ENCODE peak calls at places on chromosome 13, in five cellular contexts. E is stimulated activated CD4-positive, alpha-beta T cell treated with anti-CD3 and anti-CD28 coated beads, Interleukin-4, amount 100 ng/mL, for 24 hours; G is upper lobe of right lung; T is iris pigment epithelial cell; N is anterior cingulate cortex. S is an unnamed sample.

GRCh38 chr13:110676057-110676510 is 29.8 kb downstream of the CARS2 start:
- DNase-seq in E (no peak), G (no peak), T (no peak), N (no peak), S (no peak)

GRCh38 chr13:25286308-25286968 is 850 bp downstream of the MTMR6 start:
- DNase-seq in E (peak), G (no peak), T (peak), N (peak), S (peak)

GRCh38 chr13:24905242-24905641 is 141.3 kb downstream of the RNF17 start:
- DNase-seq in E (no peak), G (no peak), T (peak), N (no peak), S (no peak)

GRCh38 chr13:100733261-100733660 is 58.7 kb upstream of the TMTC4 start:
- DNase-seq in E (no peak), G (no peak), T (no peak), N (no peak), S (no peak)

GRCh38 chr13:48591889-48592725 is 59.2 kb upstream of the RCBTB2 start:
- DNase-seq in E (no peak), G (no peak), T (no peak), N (no peak), S (no peak)

GRCh38 chr13:21124853-21125252 is 51.5 kb downstream of the SKA3 start:
- DNase-seq in E (no peak), G (no peak), T (peak), N (peak), S (no peak)

GRCh38 chr13:33110713-33111413 is 94.6 kb downstream of the KL start:
- DNase-seq in E (no peak), G (no peak), T (peak), N (no peak), S (no peak)

GRCh38 chr13:43433691-43434121 is 353.1 kb downstream of the ENOX1 start:
- DNase-seq in E (no peak), G (no peak), T (peak), N (no peak), S (no peak)

GRCh38 chr13:106804996-106805395 is 237.1 kb upstream of the ARGLU1 start:
- DNase-seq in E (no peak), G (no peak), T (no peak), N (no peak), S (no peak)

GRCh38 chr13:27797228-27797624 is 4.9 kb downstream of the GSX1 start:
- DNase-seq in E (no peak), G (no peak), T (no peak), N (no peak), S (peak)

GRCh38 chr13:62293081-62293480 is 877.4 kb upstream of the PCDH20 start:
- DNase-seq in E (no peak), G (no peak), T (peak), N (no peak), S (no peak)

GRCh38 chr13:87656311-87656710 is 14.9 kb upstream of the SLITRK5 start:
- DNase-seq in E (no peak), G (no peak), T (no peak), N (no peak), S (no peak)

GRCh38 chr13:89688908-89689307 is 1658.6 kb upstream of the MIR17HG start:
- DNase-seq in E (no peak), G (peak), T (no peak), N (peak), S (no peak)